ENCODE peak calls at places on chromosomes 3 and 15, in nine cellular contexts. J, H, S, T, I, O, G, L and Y are unnamed samples.

GRCh38 chr3:126104742-126105605 is 21.1 kb upstream of the SLC41A3 start:
- DNase-seq in J (no peak), H (no peak), S (peak), T (no peak), I (no peak), O (no peak), G (no peak), L (no peak), Y (no peak)

GRCh38 chr15:42358141-42358540 is 1.2 kb upstream of the CAPN3 start:
- DNase-seq in J (no peak), H (no peak), S (no peak), T (no peak), I (no peak), O (no peak), G (no peak), L (no peak), Y (no peak)

GRCh38 chr15:71426792-71427191 is 311.5 kb downstream of the THSD4 start:
- DNase-seq in J (no peak), H (no peak), S (no peak), T (no peak), I (no peak), O (no peak), G (no peak), L (no peak), Y (no peak)

GRCh38 chr15:25783607-25784131 is 79.5 kb downstream of the ATP10A start:
- DNase-seq in J (no peak), H (no peak), S (no peak), T (peak), I (no peak), O (peak), G (no peak), L (peak), Y (no peak)

GRCh38 chr3:176514297-176514696 is 683.0 kb downstream of the TBL1XR1 start:
- DNase-seq in J (peak), H (no peak), S (no peak), T (peak), I (peak), O (peak), G (no peak), L (peak), Y (peak)

GRCh38 chr3:134085034-134085775 is 55.5 kb upstream of the SLCO2A1 start:
- DNase-seq in J (no peak), H (no peak), S (no peak), T (no peak), I (no peak), O (peak), G (no peak), L (no peak), Y (peak)

GRCh38 chr3:41158947-41159346 is 40.4 kb upstream of the CTNNB1 start:
- DNase-seq in J (no peak), H (no peak), S (no peak), T (peak), I (peak), O (no peak), G (no peak), L (no peak), Y (peak)

GRCh38 chr15:90638963-90639362 is 78.2 kb upstream of the BLM start:
- DNase-seq in J (no peak), H (no peak), S (no peak), T (no peak), I (no peak), O (no peak), G (no peak), L (no peak), Y (no peak)

GRCh38 chr15:74203914-74204431 is 1.4 kb upstream of the STRA6 start:
- DNase-seq in J (no peak), H (no peak), S (no peak), T (peak), I (peak), O (peak), G (no peak), L (peak), Y (no peak)

GRCh38 chr15:52018244-52018643 is 775 bp upstream of the MAPK6 start:
- DNase-seq in J (no peak), H (no peak), S (no peak), T (peak), I (peak), O (peak), G (no peak), L (no peak), Y (no peak)

GRCh38 chr3:111732248-111732879 is 126.7 kb upstream of the PHLDB2 start:
- DNase-seq in J (no peak), H (no peak), S (no peak), T (no peak), I (no peak), O (no peak), G (peak), L (no peak), Y (peak)

GRCh38 chr15:57323806-57324589 is 52.3 kb upstream of the CGNL1 start:
- DNase-seq in J (peak), H (no peak), S (no peak), T (no peak), I (peak), O (no peak), G (peak), L (peak), Y (peak)

GRCh38 chr3:151871639-151872468 is 1.6 kb upstream of the SUCNR1 start:
- DNase-seq in J (no peak), H (no peak), S (no peak), T (peak), I (peak), O (no peak), G (no peak), L (no peak), Y (no peak)

GRCh38 chr15:64653757-64654156 is 121.6 kb downstream of the RBPMS2 start:
- DNase-seq in J (no peak), H (no peak), S (no peak), T (peak), I (peak), O (peak), G (no peak), L (no peak), Y (no peak)

GRCh38 chr3:189260556-189261493 is 89.1 kb downstream of the TPRG1 start:
- DNase-seq in J (no peak), H (no peak), S (peak), T (no peak), I (no peak), O (no peak), G (no peak), L (no peak), Y (no peak)

GRCh38 chr3:149462653-149463052 is 11.8 kb upstream of the TM4SF4 start:
- DNase-seq in J (no peak), H (no peak), S (no peak), T (no peak), I (peak), O (no peak), G (no peak), L (no peak), Y (no peak)

GRCh38 chr3:148954981-148955380 is 36.4 kb upstream of the GYG1 start:
- DNase-seq in J (no peak), H (no peak), S (no peak), T (no peak), I (no peak), O (no peak), G (no peak), L (no peak), Y (no peak)

GRCh38 chr3:119829431-119829830 is 47.5 kb downstream of the NR1I2 start:
- DNase-seq in J (no peak), H (no peak), S (no peak), T (no peak), I (no peak), O (no peak), G (no peak), L (no peak), Y (no peak)

GRCh38 chr15:67164811-67165652 is 89.4 kb downstream of the AAGAB start:
- DNase-seq in J (no peak), H (no peak), S (peak), T (peak), I (peak), O (peak), G (no peak), L (peak), Y (no peak)

GRCh38 chr15:32643907-32644445 is 2.5 kb downstream of the SCG5 start:
- DNase-seq in J (no peak), H (no peak), S (no peak), T (no peak), I (peak), O (no peak), G (no peak), L (no peak), Y (peak)

GRCh38 chr15:87365221-87365620 is 891.3 kb downstream of the NTRK3 start:
- DNase-seq in J (no peak), H (no peak), S (no peak), T (peak), I (peak), O (peak), G (no peak), L (no peak), Y (peak)

GRCh38 chr15:57820119-57820518 is 113.6 kb downstream of the POLR2M start:
- DNase-seq in J (no peak), H (no peak), S (no peak), T (peak), I (no peak), O (no peak), G (no peak), L (no peak), Y (peak)

GRCh38 chr3:157589168-157589567 is 86.0 kb upstream of the VEPH1 start:
- DNase-seq in J (no peak), H (no peak), S (no peak), T (no peak), I (no peak), O (peak), G (no peak), L (no peak), Y (no peak)

GRCh38 chr3:109175411-109175810 is 38.9 kb downstream of the C3orf85 start:
- DNase-seq in J (no peak), H (no peak), S (no peak), T (peak), I (no peak), O (no peak), G (no peak), L (no peak), Y (no peak)

GRCh38 chr3:49650651-49651050 is 23.5 kb upstream of the APEH start:
- DNase-seq in J (no peak), H (no peak), S (peak), T (no peak), I (no peak), O (no peak), G (no peak), L (no peak), Y (no peak)

GRCh38 chr3:62109534-62109933 is 263.8 kb downstream of the FEZF2 start:
- DNase-seq in J (no peak), H (no peak), S (no peak), T (peak), I (peak), O (peak), G (no peak), L (no peak), Y (peak)
- TF ChIP-seq CTCF in J (no peak), H (no peak), S (no peak), T (peak), I (peak), O (peak), G (no peak), L (no peak), Y (no peak)

DNA sequence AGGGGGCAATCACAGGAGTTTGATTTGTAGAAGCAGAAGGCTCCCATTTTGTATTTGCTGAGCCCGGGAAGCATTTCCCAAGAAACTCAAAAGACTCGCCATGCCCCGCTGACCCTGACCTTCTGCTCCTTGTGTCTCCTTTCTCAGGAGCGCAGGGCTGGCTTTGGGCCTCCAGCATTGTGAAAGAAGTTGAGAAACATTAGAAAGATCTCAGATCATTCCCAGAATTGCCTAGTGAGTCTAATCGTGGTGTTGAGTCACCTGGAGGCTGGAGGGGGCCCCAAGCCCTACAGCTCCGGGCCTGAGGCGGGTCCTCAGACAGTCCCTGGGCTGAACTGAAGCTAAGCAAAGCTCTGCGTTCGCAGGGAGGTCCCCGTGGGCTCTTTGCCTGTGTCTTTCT is 10.9 kb upstream of the PIGZ start:
- DNase-seq in J (no peak), H (no peak), S (peak), T (peak), I (peak), O (peak), G (peak), L (no peak), Y (peak)
- H3K4me3 ChIP-seq in J (no peak), H (no peak), S (no peak), T (no peak), I (no peak), O (no peak), G (no peak), L (no peak), Y (no peak)

GRCh38 chr3:62832569-62832968 is 42.6 kb downstream of the CADPS start:
- DNase-seq in J (no peak), H (no peak), S (no peak), T (no peak), I (no peak), O (no peak), G (no peak), L (no peak), Y (no peak)

GRCh38 chr3:62835594-62836236 is 39.5 kb downstream of the CADPS start:
- DNase-seq in J (peak), H (no peak), S (no peak), T (no peak), I (no peak), O (peak), G (no peak), L (no peak), Y (no peak)

GRCh38 chr3:62837145-62837787 is 38.0 kb downstream of the CADPS start:
- DNase-seq in J (no peak), H (no peak), S (no peak), T (no peak), I (no peak), O (no peak), G (no peak), L (no peak), Y (no peak)

GRCh38 chr3:62827550-62827949 is 47.7 kb downstream of the CADPS start:
- DNase-seq in J (no peak), H (no peak), S (no peak), T (no peak), I (no peak), O (no peak), G (no peak), L (no peak), Y (no peak)

GRCh38 chr3:62833538-62833937 is 41.7 kb downstream of the CADPS start:
- DNase-seq in J (peak), H (no peak), S (no peak), T (no peak), I (peak), O (no peak), G (no peak), L (peak), Y (peak)
- TF ChIP-seq CTCF in J (peak), H (no peak), S (no peak), T (peak), I (peak), O (peak), G (peak), L (peak), Y (peak)

DNA sequence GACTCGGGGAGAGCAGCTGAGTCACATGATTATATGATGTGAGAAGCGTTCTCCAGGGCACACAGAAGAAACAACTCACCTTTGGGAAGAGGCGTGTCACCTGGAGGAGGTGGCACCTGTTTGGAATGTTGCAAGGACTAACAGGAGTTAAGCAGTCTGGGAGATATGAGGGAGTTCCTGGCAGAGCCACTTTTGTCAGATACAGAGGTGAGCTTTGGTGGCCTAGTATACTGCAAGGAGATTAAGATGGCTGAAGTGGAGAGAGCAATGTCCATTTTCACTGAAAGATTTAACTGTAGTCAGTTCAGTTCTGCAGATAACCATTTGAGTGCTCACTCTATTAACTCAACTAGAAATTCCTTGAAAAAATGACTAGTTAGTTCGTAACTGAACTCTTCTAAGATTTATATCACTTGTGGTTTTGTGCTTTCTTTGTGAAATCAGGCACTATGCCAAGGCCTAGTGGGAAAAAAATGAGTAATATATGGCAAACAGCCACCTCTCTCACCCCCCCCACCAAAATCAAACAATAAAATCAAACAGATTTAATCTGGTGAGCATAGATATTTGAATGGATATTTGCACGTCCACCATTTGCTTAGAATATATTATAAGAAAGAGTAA is 61.3 kb downstream of the CRYBG3 start:
- DNase-seq in J (no peak), H (no peak), S (no peak), T (peak), I (peak), O (peak), G (no peak), L (no peak), Y (peak)
- H3K4me3 ChIP-seq in J (no peak), H (no peak), S (no peak), T (no peak), I (no peak), O (no peak), G (no peak), L (no peak), Y (no peak)